ENCODE peak calls at places on chromosomes 6 and 20, in ten cellular contexts. One of them, this sample, is unnamed.

GRCh38 chr6:105986998-105987397 is 99.1 kb upstream of the PRDM1 start:
- DNase-seq in body of pancreas: no peak
- DNase-seq in CD4-positive, alpha-beta T cell: no peak
- DNase-seq in fibroblast of lung: peak
- DNase-seq in astrocyte of the cerebellum: no peak
- DNase-seq in neural progenitor cell: no peak
- DNase-seq in left ventricle myocardium inferior: no peak
- DNase-seq in sigmoid colon: no peak
- DNase-seq in AG04450: no peak
- DNase-seq in endothelial cell: no peak
- DNase-seq in this sample: no peak

GRCh38 chr6:166515072-166515810 is 71.2 kb downstream of the RAMACL start:
- DNase-seq in body of pancreas: no peak
- DNase-seq in CD4-positive, alpha-beta T cell: no peak
- DNase-seq in fibroblast of lung: peak
- DNase-seq in astrocyte of the cerebellum: peak
- DNase-seq in neural progenitor cell: no peak
- DNase-seq in left ventricle myocardium inferior: no peak
- DNase-seq in sigmoid colon: no peak
- DNase-seq in AG04450: peak
- DNase-seq in endothelial cell: no peak
- DNase-seq in this sample: peak

GRCh38 chr6:102717737-102718427 is 1324.4 kb downstream of the GRIK2 start:
- DNase-seq in body of pancreas: no peak
- DNase-seq in CD4-positive, alpha-beta T cell: no peak
- DNase-seq in fibroblast of lung: no peak
- DNase-seq in astrocyte of the cerebellum: no peak
- DNase-seq in neural progenitor cell: peak
- DNase-seq in left ventricle myocardium inferior: no peak
- DNase-seq in sigmoid colon: no peak
- DNase-seq in AG04450: no peak
- DNase-seq in endothelial cell: no peak
- DNase-seq in this sample: no peak

GRCh38 chr6:109082178-109082577 is 12.5 kb downstream of the SESN1 start:
- DNase-seq in body of pancreas: no peak
- DNase-seq in CD4-positive, alpha-beta T cell: no peak
- DNase-seq in fibroblast of lung: peak
- DNase-seq in astrocyte of the cerebellum: no peak
- DNase-seq in neural progenitor cell: no peak
- DNase-seq in left ventricle myocardium inferior: no peak
- DNase-seq in sigmoid colon: no peak
- DNase-seq in AG04450: no peak
- DNase-seq in endothelial cell: no peak
- DNase-seq in this sample: peak

GRCh38 chr6:47247227-47247797 is 62.4 kb downstream of the TNFRSF21 start:
- DNase-seq in body of pancreas: peak
- DNase-seq in CD4-positive, alpha-beta T cell: no peak
- DNase-seq in fibroblast of lung: no peak
- DNase-seq in astrocyte of the cerebellum: no peak
- DNase-seq in neural progenitor cell: no peak
- DNase-seq in left ventricle myocardium inferior: no peak
- DNase-seq in sigmoid colon: peak
- DNase-seq in AG04450: no peak
- DNase-seq in endothelial cell: no peak
- DNase-seq in this sample: peak

GRCh38 chr6:1001655-1002349 is 308.9 kb upstream of the EXOC2 start:
- DNase-seq in body of pancreas: no peak
- DNase-seq in CD4-positive, alpha-beta T cell: no peak
- DNase-seq in fibroblast of lung: no peak
- DNase-seq in astrocyte of the cerebellum: no peak
- DNase-seq in neural progenitor cell: no peak
- DNase-seq in left ventricle myocardium inferior: no peak
- DNase-seq in sigmoid colon: no peak
- DNase-seq in AG04450: no peak
- DNase-seq in endothelial cell: no peak
- DNase-seq in this sample: no peak

GRCh38 chr6:75991941-75992340 is 80.5 kb downstream of the IMPG1 start:
- DNase-seq in body of pancreas: no peak
- DNase-seq in CD4-positive, alpha-beta T cell: no peak
- DNase-seq in fibroblast of lung: no peak
- DNase-seq in astrocyte of the cerebellum: no peak
- DNase-seq in neural progenitor cell: peak
- DNase-seq in left ventricle myocardium inferior: no peak
- DNase-seq in sigmoid colon: no peak
- DNase-seq in AG04450: no peak
- DNase-seq in endothelial cell: no peak
- DNase-seq in this sample: no peak

GRCh38 chr6:28274888-28275287 is 6.5 kb upstream of the PGBD1 start:
- DNase-seq in body of pancreas: no peak
- DNase-seq in CD4-positive, alpha-beta T cell: no peak
- DNase-seq in fibroblast of lung: no peak
- DNase-seq in astrocyte of the cerebellum: no peak
- DNase-seq in neural progenitor cell: no peak
- DNase-seq in left ventricle myocardium inferior: no peak
- DNase-seq in sigmoid colon: no peak
- DNase-seq in AG04450: no peak
- DNase-seq in endothelial cell: no peak
- DNase-seq in this sample: no peak

GRCh38 chr6:80143312-80143960 is 37.0 kb downstream of the BCKDHB start:
- DNase-seq in body of pancreas: peak
- DNase-seq in CD4-positive, alpha-beta T cell: no peak
- DNase-seq in fibroblast of lung: peak
- DNase-seq in astrocyte of the cerebellum: peak
- DNase-seq in neural progenitor cell: no peak
- DNase-seq in left ventricle myocardium inferior: peak
- DNase-seq in sigmoid colon: peak
- DNase-seq in AG04450: peak
- DNase-seq in endothelial cell: no peak
- DNase-seq in this sample: peak

GRCh38 chr6:25172819-25173218 is 106.4 kb upstream of the CARMIL1 start:
- DNase-seq in body of pancreas: peak
- DNase-seq in CD4-positive, alpha-beta T cell: no peak
- DNase-seq in fibroblast of lung: peak
- DNase-seq in astrocyte of the cerebellum: peak
- DNase-seq in neural progenitor cell: no peak
- DNase-seq in left ventricle myocardium inferior: no peak
- DNase-seq in sigmoid colon: no peak
- DNase-seq in AG04450: peak
- DNase-seq in endothelial cell: no peak
- DNase-seq in this sample: peak

GRCh38 chr6:89372506-89372901 is 20.0 kb upstream of the UBE2J1 start:
- DNase-seq in body of pancreas: no peak
- DNase-seq in CD4-positive, alpha-beta T cell: no peak
- DNase-seq in fibroblast of lung: no peak
- DNase-seq in astrocyte of the cerebellum: no peak
- DNase-seq in neural progenitor cell: no peak
- DNase-seq in left ventricle myocardium inferior: no peak
- DNase-seq in sigmoid colon: no peak
- DNase-seq in AG04450: no peak
- DNase-seq in endothelial cell: no peak
- DNase-seq in this sample: no peak

DNA sequence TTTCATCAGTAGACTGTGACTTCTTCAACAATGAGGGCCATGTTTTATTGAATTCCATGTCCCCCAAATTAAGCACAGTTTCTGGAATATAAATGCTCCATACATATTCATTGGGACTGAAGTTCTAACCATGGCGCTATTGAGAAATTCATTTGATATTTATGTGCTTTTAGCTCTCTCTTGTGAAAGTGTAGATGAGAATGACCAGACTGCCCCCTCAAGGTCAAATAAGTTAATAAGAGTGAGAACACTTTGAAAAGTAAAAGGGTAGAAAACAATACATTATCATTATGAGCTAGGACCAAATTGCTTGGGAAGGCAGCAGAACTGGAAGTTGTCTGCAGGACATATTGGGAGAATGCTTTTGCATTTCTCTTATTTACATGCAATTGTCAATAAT is 597.9 kb downstream of the EPM2A start:
- DNase-seq in body of pancreas: no peak
- DNase-seq in CD4-positive, alpha-beta T cell: no peak
- DNase-seq in fibroblast of lung: peak
- DNase-seq in astrocyte of the cerebellum: no peak
- DNase-seq in neural progenitor cell: no peak
- DNase-seq in left ventricle myocardium inferior: no peak
- DNase-seq in sigmoid colon: no peak
- DNase-seq in AG04450: no peak
- DNase-seq in endothelial cell: no peak
- DNase-seq in this sample: peak
- TF ChIP-seq CTCF in body of pancreas: no peak
- TF ChIP-seq CTCF in CD4-positive, alpha-beta T cell: no peak
- TF ChIP-seq CTCF in fibroblast of lung: peak
- TF ChIP-seq CTCF in astrocyte of the cerebellum: no peak
- TF ChIP-seq CTCF in neural progenitor cell: peak
- TF ChIP-seq CTCF in left ventricle myocardium inferior: peak
- TF ChIP-seq CTCF in sigmoid colon: no peak
- TF ChIP-seq CTCF in AG04450: peak
- TF ChIP-seq CTCF in endothelial cell: no peak
- TF ChIP-seq CTCF in this sample: peak

GRCh38 chr20:23669866-23670265 is 19.0 kb downstream of the CST4 start:
- DNase-seq in body of pancreas: no peak
- DNase-seq in CD4-positive, alpha-beta T cell: no peak
- DNase-seq in fibroblast of lung: no peak
- DNase-seq in astrocyte of the cerebellum: no peak
- DNase-seq in neural progenitor cell: no peak
- DNase-seq in left ventricle myocardium inferior: no peak
- DNase-seq in sigmoid colon: no peak
- DNase-seq in AG04450: no peak
- DNase-seq in endothelial cell: no peak
- DNase-seq in this sample: no peak

GRCh38 chr20:23669327-23669726 is 19.5 kb downstream of the CST4 start:
- DNase-seq in body of pancreas: no peak
- DNase-seq in CD4-positive, alpha-beta T cell: no peak
- DNase-seq in fibroblast of lung: no peak
- DNase-seq in astrocyte of the cerebellum: no peak
- DNase-seq in neural progenitor cell: no peak
- DNase-seq in left ventricle myocardium inferior: no peak
- DNase-seq in sigmoid colon: no peak
- DNase-seq in AG04450: no peak
- DNase-seq in endothelial cell: no peak
- DNase-seq in this sample: no peak

GRCh38 chr20:23666698-23667097 is 22.1 kb downstream of the CST4 start:
- DNase-seq in body of pancreas: no peak
- DNase-seq in CD4-positive, alpha-beta T cell: no peak
- DNase-seq in fibroblast of lung: no peak
- DNase-seq in astrocyte of the cerebellum: no peak
- DNase-seq in neural progenitor cell: no peak
- DNase-seq in left ventricle myocardium inferior: peak
- DNase-seq in sigmoid colon: no peak
- DNase-seq in AG04450: no peak
- DNase-seq in endothelial cell: no peak
- DNase-seq in this sample: no peak

GRCh38 chr20:23667666-23668065 is 21.2 kb downstream of the CST4 start:
- DNase-seq in body of pancreas: no peak
- DNase-seq in CD4-positive, alpha-beta T cell: no peak
- DNase-seq in fibroblast of lung: no peak
- DNase-seq in astrocyte of the cerebellum: no peak
- DNase-seq in neural progenitor cell: no peak
- DNase-seq in left ventricle myocardium inferior: no peak
- DNase-seq in sigmoid colon: no peak
- DNase-seq in AG04450: no peak
- DNase-seq in endothelial cell: no peak
- DNase-seq in this sample: no peak

DNA sequence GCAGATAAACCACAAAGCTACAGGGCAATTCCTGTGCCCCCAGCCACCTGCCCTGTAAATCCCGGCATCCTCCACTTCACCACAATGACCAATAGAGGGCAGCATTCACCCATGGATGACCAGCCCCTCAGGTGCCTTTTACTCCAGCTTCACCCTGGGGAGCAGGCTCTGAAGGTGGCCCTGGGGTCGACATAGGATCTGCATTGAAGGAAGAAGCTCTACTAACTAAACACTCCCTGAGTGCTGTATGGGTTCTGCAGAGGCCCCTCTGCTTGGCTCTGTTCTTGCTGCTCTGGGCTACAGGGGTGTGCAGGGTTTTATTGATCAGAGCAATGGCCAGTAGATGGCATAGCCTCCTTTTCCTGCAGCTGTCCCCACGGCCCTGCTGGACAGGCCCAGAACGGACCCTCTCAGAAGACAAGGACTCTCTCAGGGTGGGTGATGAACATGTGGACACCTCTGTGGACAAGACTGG is 20.3 kb downstream of the CST4 start:
- DNase-seq in body of pancreas: peak
- DNase-seq in CD4-positive, alpha-beta T cell: no peak
- DNase-seq in fibroblast of lung: peak
- DNase-seq in astrocyte of the cerebellum: peak
- DNase-seq in neural progenitor cell: peak
- DNase-seq in left ventricle myocardium inferior: no peak
- DNase-seq in sigmoid colon: peak
- DNase-seq in AG04450: no peak
- DNase-seq in endothelial cell: peak
- DNase-seq in this sample: peak
- TF ChIP-seq CTCF in body of pancreas: peak
- TF ChIP-seq CTCF in CD4-positive, alpha-beta T cell: peak
- TF ChIP-seq CTCF in fibroblast of lung: peak
- TF ChIP-seq CTCF in astrocyte of the cerebellum: peak
- TF ChIP-seq CTCF in neural progenitor cell: peak
- TF ChIP-seq CTCF in left ventricle myocardium inferior: peak
- TF ChIP-seq CTCF in sigmoid colon: peak
- TF ChIP-seq CTCF in AG04450: peak
- TF ChIP-seq CTCF in endothelial cell: peak
- TF ChIP-seq CTCF in this sample: peak

GRCh38 chr6:13711384-13711725 is 280 bp downstream of the RANBP9 start:
- DNase-seq in body of pancreas: no peak
- DNase-seq in CD4-positive, alpha-beta T cell: no peak
- DNase-seq in fibroblast of lung: peak
- DNase-seq in astrocyte of the cerebellum: no peak
- DNase-seq in neural progenitor cell: no peak
- DNase-seq in left ventricle myocardium inferior: no peak
- DNase-seq in sigmoid colon: no peak
- DNase-seq in AG04450: no peak
- DNase-seq in endothelial cell: no peak
- DNase-seq in this sample: no peak
- TF ChIP-seq CTCF in body of pancreas: no peak
- TF ChIP-seq CTCF in CD4-positive, alpha-beta T cell: no peak
- TF ChIP-seq CTCF in fibroblast of lung: peak
- TF ChIP-seq CTCF in astrocyte of the cerebellum: no peak
- TF ChIP-seq CTCF in neural progenitor cell: peak
- TF ChIP-seq CTCF in left ventricle myocardium inferior: peak
- TF ChIP-seq CTCF in sigmoid colon: no peak
- TF ChIP-seq CTCF in AG04450: no peak
- TF ChIP-seq CTCF in endothelial cell: no peak
- TF ChIP-seq CTCF in this sample: no peak

DNA sequence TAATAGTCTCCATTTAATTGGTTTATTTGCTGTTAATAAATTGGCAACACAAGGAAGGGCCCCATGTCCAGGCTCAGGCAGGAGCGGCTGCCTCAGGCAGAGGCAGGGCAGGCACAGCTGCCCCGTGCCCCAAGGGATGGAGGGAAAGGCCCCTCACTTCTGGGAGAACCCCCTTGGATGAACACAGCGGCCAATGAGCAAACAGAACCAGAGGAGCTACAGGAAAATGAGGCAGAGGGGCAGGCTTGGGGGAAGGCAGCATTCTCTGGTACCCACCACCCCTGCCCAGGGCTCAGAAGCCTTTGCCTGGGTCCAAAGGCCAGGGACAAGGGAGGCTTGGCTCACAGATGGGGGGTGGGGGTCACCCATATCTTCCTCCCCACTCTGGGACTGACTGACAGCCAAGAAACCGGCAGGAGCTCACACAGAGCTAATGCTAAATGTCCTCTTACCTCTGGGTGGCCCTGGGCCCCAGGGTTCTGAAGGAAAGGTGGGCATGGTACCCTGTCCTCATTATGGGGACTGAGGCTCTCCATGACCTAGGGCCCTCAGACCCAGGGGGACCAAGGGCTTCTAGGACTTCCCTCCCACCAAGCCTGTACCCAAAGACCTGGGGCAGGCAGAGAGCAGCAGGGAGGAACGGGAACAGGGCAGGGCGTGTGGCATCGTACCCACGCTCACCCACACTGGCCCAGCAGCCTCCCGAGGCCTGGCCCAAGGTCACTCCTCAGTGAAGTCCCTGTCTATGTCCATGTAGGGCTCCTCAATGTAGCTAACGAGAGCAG is 47.0 kb downstream of the MYH7B start:
- DNase-seq in body of pancreas: no peak
- DNase-seq in CD4-positive, alpha-beta T cell: no peak
- DNase-seq in fibroblast of lung: no peak
- DNase-seq in astrocyte of the cerebellum: no peak
- DNase-seq in neural progenitor cell: no peak
- DNase-seq in left ventricle myocardium inferior: peak
- DNase-seq in sigmoid colon: peak
- DNase-seq in AG04450: no peak
- DNase-seq in endothelial cell: no peak
- DNase-seq in this sample: no peak
- TF ChIP-seq CTCF in body of pancreas: no peak
- TF ChIP-seq CTCF in CD4-positive, alpha-beta T cell: no peak
- TF ChIP-seq CTCF in fibroblast of lung: no peak
- TF ChIP-seq CTCF in astrocyte of the cerebellum: no peak
- TF ChIP-seq CTCF in neural progenitor cell: no peak
- TF ChIP-seq CTCF in left ventricle myocardium inferior: no peak
- TF ChIP-seq CTCF in sigmoid colon: no peak
- TF ChIP-seq CTCF in AG04450: no peak
- TF ChIP-seq CTCF in endothelial cell: no peak
- TF ChIP-seq CTCF in this sample: no peak

This sample was measured in MCF 10A.